ENCODE peak calls at places on chromosome 1, in eight cellular contexts. C is IMR-90, Z is K562, S is thyroid gland, R is stomach, B is right lobe of liver, J is heart left ventricle, G is A549. A is an unnamed sample.

GRCh38 chr1:99652881-99653281 is 7.0 kb downstream of the PALMD start:
- DNase-seq in B (no peak), C (no peak), J (no peak), S (no peak), G (no peak), Z (no peak), R (no peak), A (no peak)

GRCh38 chr1:41936107-41936506 is 17.4 kb upstream of the HIVEP3 start:
- DNase-seq in J (no peak), G (no peak), Z (no peak), C (peak), S (no peak), B (no peak), R (no peak), A (no peak)

GRCh38 chr1:96364576-96364975 is 357.0 kb upstream of the PTBP2 start:
- DNase-seq in B (no peak), G (no peak), Z (no peak), R (no peak), C (peak), S (no peak), J (no peak), A (no peak)

GRCh38 chr1:32989160-32989894 is 24.7 kb upstream of the RNF19B start:
- DNase-seq in R (peak), C (peak), Z (peak), S (peak), G (no peak), B (no peak), J (peak), A (peak)

GRCh38 chr1:179447489-179447888 is 81.7 kb downstream of the AXDND1 start:
- DNase-seq in Z (peak), S (no peak), C (peak), B (no peak), J (no peak), R (no peak), G (no peak), A (peak)

GRCh38 chr1:204684551-204685235 is 845 bp downstream of the LRRN2 start:
- DNase-seq in R (no peak), S (peak), G (peak), C (no peak), J (peak), Z (no peak), B (no peak), A (peak)

GRCh38 chr1:234629026-234629425 is 19.0 kb upstream of the IRF2BP2 start:
- DNase-seq in G (no peak), J (no peak), S (no peak), B (no peak), C (no peak), R (no peak), Z (no peak), A (no peak)

GRCh38 chr1:212514782-212515181 is 82.1 kb downstream of the NENF start:
- DNase-seq in C (no peak), Z (no peak), S (peak), R (no peak), G (no peak), B (no peak), J (no peak), A (no peak)

GRCh38 chr1:183238071-183238470 is 52.0 kb downstream of the LAMC2 start:
- DNase-seq in G (no peak), B (no peak), C (peak), S (no peak), J (no peak), Z (no peak), R (no peak), A (no peak)

GRCh38 chr1:29240400-29240837 is 4.1 kb downstream of the PTPRU start:
- DNase-seq in R (no peak), G (no peak), C (no peak), Z (no peak), J (no peak), B (no peak), S (no peak), A (no peak)

GRCh38 chr1:232833966-232834535 is 28.8 kb downstream of the MAP10 start:
- DNase-seq in Z (no peak), R (no peak), B (no peak), J (no peak), S (no peak), G (no peak), C (no peak), A (no peak)

GRCh38 chr1:226632922-226633351 is 84.4 kb downstream of the STUM start:
- DNase-seq in R (no peak), J (no peak), B (peak), S (no peak), C (no peak), G (no peak), Z (no peak), A (no peak)

GRCh38 chr1:27487927-27488522 is 1.9 kb downstream of the WASF2 start:
- DNase-seq in Z (no peak), G (no peak), R (no peak), B (no peak), S (no peak), C (no peak), J (no peak), A (no peak)

GRCh38 chr1:69504730-69505252 is 62.9 kb upstream of the LRRC7 start:
- DNase-seq in R (no peak), C (no peak), B (no peak), J (no peak), Z (no peak), S (no peak), G (no peak), A (no peak)

GRCh38 chr1:185816460-185816859 is 82.3 kb downstream of the HMCN1 start:
- DNase-seq in C (peak), S (no peak), J (no peak), G (no peak), Z (no peak), B (no peak), R (no peak), A (no peak)

GRCh38 chr1:198158766-198159589 is 2.2 kb downstream of the NEK7 start:
- DNase-seq in G (peak), B (peak), J (peak), R (peak), Z (peak), C (peak), S (peak), A (peak)
- TF ChIP-seq POLR2A in G (peak), B (peak), J (no peak), R (peak), Z (peak), C (peak), S (peak), A (peak)

GRCh38 chr1:77759090-77760028 is at the start of gene USP33:
- DNase-seq in R (peak), Z (peak), G (peak), S (peak), J (peak), C (peak), B (peak), A (peak)
- TF ChIP-seq POLR2A in R (peak), Z (peak), G (peak), S (peak), J (peak), C (no peak), B (peak), A (peak)

GRCh38 chr1:44326821-44327465 is 28.1 kb downstream of the ERI3 start:
- DNase-seq in R (no peak), J (no peak), C (no peak), Z (no peak), G (no peak), S (no peak), B (no peak), A (no peak)

GRCh38 chr1:44322367-44322766 is 32.7 kb downstream of the ERI3 start:
- DNase-seq in S (no peak), J (no peak), Z (no peak), C (no peak), B (no peak), R (no peak), G (no peak), A (no peak)

GRCh38 chr1:44327679-44328491 is 27.2 kb downstream of the ERI3 start:
- DNase-seq in S (peak), C (peak), B (peak), R (peak), Z (peak), G (peak), J (peak), A (peak)

GRCh38 chr1:44326066-44326701 is 28.9 kb downstream of the ERI3 start:
- DNase-seq in R (no peak), B (no peak), C (no peak), J (no peak), Z (no peak), G (no peak), S (no peak), A (no peak)

GRCh38 chr1:44323952-44324351 is 31.1 kb downstream of the ERI3 start:
- DNase-seq in J (no peak), C (no peak), S (no peak), R (no peak), Z (no peak), G (no peak), B (no peak), A (no peak)
- TF ChIP-seq POLR2A in J (no peak), C (no peak), S (no peak), R (no peak), Z (no peak), G (no peak), B (no peak), A (no peak)

GRCh38 chr1:16021681-16022080 is at the start of gene CLCNKA:
- DNase-seq in B (no peak), G (no peak), J (no peak), R (peak), C (no peak), Z (no peak), S (peak), A (no peak)

GRCh38 chr1:16018308-16018707 is 465 bp upstream of the HSPB7 start:
- DNase-seq in B (no peak), R (no peak), S (no peak), C (no peak), J (peak), Z (no peak), G (no peak), A (no peak)

GRCh38 chr1:16018749-16019515 is 1.1 kb upstream of the HSPB7 start:
- DNase-seq in Z (no peak), B (no peak), S (no peak), G (no peak), J (peak), R (no peak), C (no peak), A (no peak)

GRCh38 chr1:16019580-16020277 is 1.9 kb upstream of the HSPB7 start:
- DNase-seq in C (peak), Z (no peak), S (peak), R (no peak), G (no peak), B (no peak), J (peak), A (no peak)

DNA sequence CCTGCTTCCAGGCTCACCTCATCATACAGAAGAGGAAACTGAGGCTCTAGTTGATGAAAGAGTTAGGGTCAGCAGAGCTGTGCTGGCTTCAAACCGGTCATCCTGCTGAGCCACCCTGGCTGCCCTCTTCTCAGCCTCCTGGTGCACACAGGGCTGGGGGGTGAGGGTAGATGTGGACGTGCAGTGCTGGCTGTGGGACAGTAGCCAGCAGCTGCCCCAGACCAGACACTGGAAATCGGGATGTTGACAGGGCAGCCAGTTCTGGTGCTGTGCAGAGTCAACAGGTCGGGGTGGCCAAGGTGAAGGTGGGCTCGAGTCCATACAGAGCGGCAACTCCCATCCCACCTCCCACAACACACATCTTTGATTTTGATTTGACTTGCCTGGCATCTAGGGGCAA is 1.5 kb upstream of the CLCNKA start:
- DNase-seq in C (no peak), Z (no peak), S (no peak), G (no peak), R (no peak), J (peak), B (no peak), A (no peak)
- TF ChIP-seq POLR2A in C (no peak), Z (no peak), S (no peak), G (no peak), R (no peak), J (no peak), B (no peak), A (no peak)

DNA sequence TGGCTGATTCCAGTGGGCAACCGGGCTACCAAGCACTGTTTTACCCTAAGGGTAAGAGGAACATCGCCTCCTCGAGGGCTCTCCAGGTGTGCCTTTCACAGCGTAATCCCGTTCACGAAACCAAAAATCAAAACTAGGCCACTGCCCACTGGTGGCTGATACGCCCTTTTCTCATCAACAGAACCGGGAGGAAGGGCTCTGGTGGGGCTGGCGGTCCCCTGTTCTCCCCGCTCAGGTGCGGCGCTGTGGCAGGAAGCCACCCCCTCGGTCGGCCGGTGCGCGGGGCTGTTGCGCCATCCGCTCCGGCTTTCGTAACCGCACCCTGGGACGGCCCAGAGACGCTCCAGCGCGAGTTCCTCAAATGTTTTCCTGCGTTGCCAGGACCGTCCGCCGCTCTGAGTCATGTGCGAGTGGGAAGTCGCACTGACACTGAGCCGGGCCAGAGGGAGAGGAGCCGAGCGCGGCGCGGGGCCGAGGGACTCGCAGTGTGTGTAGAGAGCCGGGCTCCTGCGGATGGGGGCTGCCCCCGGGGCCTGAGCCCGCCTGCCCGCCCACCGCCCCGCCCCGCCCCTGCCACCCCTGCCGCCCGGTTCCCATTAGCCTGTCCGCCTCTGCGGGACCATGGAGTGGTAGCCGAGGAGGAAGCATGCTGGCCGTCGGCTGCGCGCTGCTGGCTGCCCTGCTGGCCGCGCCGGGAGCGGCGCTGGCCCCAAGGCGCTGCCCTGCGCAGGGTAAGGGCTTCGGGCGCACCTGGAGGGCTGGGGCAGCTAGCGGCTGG is at the start of gene IL6R:
- DNase-seq in B (peak), G (peak), J (peak), C (peak), R (peak), Z (peak), S (peak), A (peak)
- TF ChIP-seq POLR2A in B (peak), G (peak), J (no peak), C (peak), R (no peak), Z (no peak), S (peak), A (no peak)

DNA sequence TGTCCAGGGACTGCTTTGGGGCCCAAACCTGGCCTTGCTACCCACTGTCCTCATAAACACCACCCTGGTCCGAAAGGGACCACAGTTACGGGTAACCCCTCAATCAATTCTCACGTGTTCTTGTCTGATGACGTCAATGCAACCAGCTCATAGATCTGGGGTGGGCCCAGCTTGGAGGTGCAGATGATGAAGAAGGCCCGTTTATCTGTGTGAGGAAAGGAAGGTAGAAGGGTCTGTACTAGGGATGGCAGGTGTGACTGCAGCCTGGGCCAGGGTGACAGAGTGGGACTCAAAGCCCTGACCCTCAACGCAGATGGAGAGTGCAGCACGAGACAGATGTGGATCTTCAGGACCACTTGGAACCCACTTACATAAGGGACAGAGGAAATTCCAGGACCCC is 22.1 kb downstream of the LRRC71 start:
- DNase-seq in R (no peak), G (no peak), B (no peak), J (peak), Z (no peak), C (no peak), S (no peak), A (no peak)
- TF ChIP-seq POLR2A in R (no peak), G (no peak), B (no peak), J (no peak), Z (no peak), C (no peak), S (no peak), A (no peak)

DNA sequence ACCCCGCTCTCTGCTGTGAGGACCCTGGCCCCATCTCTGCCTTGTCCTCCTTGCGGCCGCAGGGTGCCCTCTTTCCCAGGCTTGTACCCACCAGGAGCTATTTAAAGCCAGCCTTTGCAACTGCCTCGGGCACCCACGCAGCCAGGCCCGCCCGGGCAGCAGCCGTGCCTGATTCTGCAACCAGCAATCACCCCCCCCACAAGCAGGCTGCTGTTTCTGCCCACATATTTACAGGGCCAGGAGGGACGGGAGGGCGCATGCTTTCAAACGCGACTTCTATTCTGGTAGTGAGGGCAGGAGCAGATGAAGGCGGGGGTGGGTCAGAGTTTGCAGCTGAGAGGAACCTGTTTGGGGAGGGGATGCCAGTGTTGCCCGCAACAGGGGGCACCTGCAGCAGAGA is 13.6 kb downstream of the GABRD start:
- DNase-seq in C (no peak), Z (no peak), R (no peak), B (no peak), G (no peak), S (no peak), J (no peak), A (no peak)
- TF ChIP-seq POLR2A in C (no peak), Z (no peak), R (no peak), B (no peak), G (no peak), S (no peak), J (no peak), A (no peak)

DNA sequence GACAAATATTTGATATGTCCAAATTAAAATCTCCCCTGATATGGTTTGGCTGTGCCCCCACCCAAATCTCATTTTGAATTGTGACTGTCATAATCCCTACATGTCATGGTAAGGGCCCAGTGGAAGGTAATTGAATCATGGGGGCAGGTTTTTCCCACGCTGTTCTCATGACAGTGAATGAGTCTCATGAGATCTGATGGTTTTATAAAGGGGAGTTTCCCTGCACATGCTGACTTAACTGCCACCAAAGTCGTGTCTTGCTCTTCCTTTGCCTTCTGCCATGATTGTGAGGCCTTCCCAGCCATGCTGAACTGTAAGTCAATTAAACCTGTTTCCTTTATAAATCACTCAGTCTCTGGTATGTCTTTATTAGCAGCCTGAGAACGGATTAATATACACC is 207.0 kb downstream of the BARHL2 start:
- DNase-seq in Z (no peak), S (no peak), R (no peak), J (no peak), B (no peak), G (no peak), C (no peak), A (no peak)
- TF ChIP-seq POLR2A in Z (no peak), S (no peak), R (no peak), J (no peak), B (no peak), G (no peak), C (no peak), A (no peak)

GRCh38 chr1:91805343-91805801 is 80.6 kb downstream of the TGFBR3 start:
- DNase-seq in J (no peak), C (no peak), G (no peak), B (no peak), R (no peak), S (no peak), Z (no peak), A (no peak)

GRCh38 chr1:91806146-91806545 is 79.8 kb downstream of the TGFBR3 start:
- DNase-seq in Z (no peak), G (no peak), S (no peak), R (no peak), J (no peak), B (no peak), C (no peak), A (no peak)

GRCh38 chr1:91804546-91805023 is 81.4 kb downstream of the TGFBR3 start:
- DNase-seq in G (no peak), C (no peak), R (no peak), J (no peak), Z (peak), S (no peak), B (no peak), A (no peak)

GRCh38 chr1:91803133-91803532 is 82.8 kb downstream of the TGFBR3 start:
- DNase-seq in S (no peak), C (no peak), J (no peak), B (no peak), G (no peak), Z (no peak), R (no peak), A (no peak)

GRCh38 chr1:91803847-91804545 is 82.0 kb downstream of the TGFBR3 start:
- DNase-seq in G (no peak), R (no peak), J (no peak), Z (peak), S (no peak), C (no peak), B (no peak), A (peak)
- TF ChIP-seq POLR2A in G (no peak), R (no peak), J (no peak), Z (no peak), S (no peak), C (no peak), B (no peak), A (no peak)

A was measured in erythroblast.